ENCODE peak calls at places on chromosomes 12 and 14, in seven cellular contexts. One of them, this sample, is unnamed.

GRCh38 chr12:9134981-9135628 is 19.4 kb upstream of the A2M start:
- DNase-seq in brain microvascular endothelial cell: no peak
- DNase-seq in breast epithelium: no peak
- DNase-seq in psoas muscle: no peak
- DNase-seq in body of pancreas: no peak
- DNase-seq in esophagus squamous epithelium: no peak
- DNase-seq in CD8-positive, alpha-beta T cell: no peak
- DNase-seq in this sample: peak; percentile 59

GRCh38 chr12:42422785-42423184 is 96.8 kb downstream of the PPHLN1 start:
- DNase-seq in brain microvascular endothelial cell: no peak
- DNase-seq in CD8-positive, alpha-beta T cell: no peak
- DNase-seq in body of pancreas: no peak
- DNase-seq in esophagus squamous epithelium: no peak
- DNase-seq in psoas muscle: no peak
- DNase-seq in breast epithelium: no peak
- DNase-seq in this sample: no peak

GRCh38 chr12:102426599-102427541 is 53.5 kb downstream of the IGF1 start:
- DNase-seq in brain microvascular endothelial cell: no peak
- DNase-seq in psoas muscle: no peak
- DNase-seq in body of pancreas: no peak
- DNase-seq in CD8-positive, alpha-beta T cell: no peak
- DNase-seq in esophagus squamous epithelium: no peak
- DNase-seq in breast epithelium: no peak
- DNase-seq in this sample: no peak

GRCh38 chr12:122855985-122856831 is 21.0 kb downstream of the HIP1R start:
- DNase-seq in body of pancreas: no peak
- DNase-seq in CD8-positive, alpha-beta T cell: no peak
- DNase-seq in esophagus squamous epithelium: no peak
- DNase-seq in breast epithelium: no peak
- DNase-seq in brain microvascular endothelial cell: no peak
- DNase-seq in psoas muscle: peak; percentile 48
- DNase-seq in this sample: no peak

GRCh38 chr14:32531942-32532341 is 202.8 kb downstream of the AKAP6 start:
- DNase-seq in esophagus squamous epithelium: no peak
- DNase-seq in body of pancreas: no peak
- DNase-seq in brain microvascular endothelial cell: no peak
- DNase-seq in psoas muscle: no peak
- DNase-seq in breast epithelium: no peak
- DNase-seq in CD8-positive, alpha-beta T cell: no peak
- DNase-seq in this sample: no peak

GRCh38 chr12:2108975-2109671 is 56.3 kb downstream of the CACNA1C start:
- DNase-seq in esophagus squamous epithelium: no peak
- DNase-seq in body of pancreas: no peak
- DNase-seq in psoas muscle: no peak
- DNase-seq in breast epithelium: no peak
- DNase-seq in brain microvascular endothelial cell: no peak
- DNase-seq in CD8-positive, alpha-beta T cell: no peak
- DNase-seq in this sample: no peak

GRCh38 chr14:64938972-64939816 is 3.4 kb downstream of the GPX2 start:
- DNase-seq in brain microvascular endothelial cell: no peak
- DNase-seq in esophagus squamous epithelium: no peak
- DNase-seq in psoas muscle: no peak
- DNase-seq in body of pancreas: no peak
- DNase-seq in breast epithelium: no peak
- DNase-seq in CD8-positive, alpha-beta T cell: no peak
- DNase-seq in this sample: no peak

GRCh38 chr14:64772394-64772950 is 68.2 kb downstream of the PLEKHG3 start:
- DNase-seq in body of pancreas: no peak
- DNase-seq in esophagus squamous epithelium: no peak
- DNase-seq in psoas muscle: no peak
- DNase-seq in CD8-positive, alpha-beta T cell: no peak
- DNase-seq in breast epithelium: no peak
- DNase-seq in brain microvascular endothelial cell: no peak
- DNase-seq in this sample: no peak

GRCh38 chr14:104882325-104882973 is 17.4 kb downstream of the CEP170B start:
- DNase-seq in esophagus squamous epithelium: no peak
- DNase-seq in brain microvascular endothelial cell: no peak
- DNase-seq in body of pancreas: peak; percentile 48
- DNase-seq in CD8-positive, alpha-beta T cell: peak; percentile 22
- DNase-seq in breast epithelium: no peak
- DNase-seq in psoas muscle: peak; percentile 54
- DNase-seq in this sample: peak; percentile 53

GRCh38 chr12:32877670-32878459 is 18.7 kb downstream of the PKP2 start:
- DNase-seq in breast epithelium: no peak
- DNase-seq in esophagus squamous epithelium: no peak
- DNase-seq in body of pancreas: peak; percentile 83
- DNase-seq in brain microvascular endothelial cell: no peak
- DNase-seq in CD8-positive, alpha-beta T cell: no peak
- DNase-seq in psoas muscle: peak; percentile 81
- DNase-seq in this sample: no peak

GRCh38 chr12:60308366-60309000 is 712.7 kb downstream of the SLC16A7 start:
- DNase-seq in esophagus squamous epithelium: no peak
- DNase-seq in brain microvascular endothelial cell: no peak
- DNase-seq in breast epithelium: no peak
- DNase-seq in body of pancreas: no peak
- DNase-seq in CD8-positive, alpha-beta T cell: no peak
- DNase-seq in psoas muscle: no peak
- DNase-seq in this sample: no peak

GRCh38 chr14:20350280-20350679 is 6.8 kb downstream of the PARP2 start:
- DNase-seq in CD8-positive, alpha-beta T cell: no peak
- DNase-seq in esophagus squamous epithelium: no peak
- DNase-seq in breast epithelium: no peak
- DNase-seq in body of pancreas: no peak
- DNase-seq in psoas muscle: no peak
- DNase-seq in brain microvascular endothelial cell: no peak
- DNase-seq in this sample: no peak

GRCh38 chr14:95062946-95063345 is 94.4 kb downstream of the DICER1 start:
- DNase-seq in psoas muscle: no peak
- DNase-seq in breast epithelium: no peak
- DNase-seq in esophagus squamous epithelium: no peak
- DNase-seq in brain microvascular endothelial cell: no peak
- DNase-seq in CD8-positive, alpha-beta T cell: no peak
- DNase-seq in body of pancreas: no peak
- DNase-seq in this sample: no peak

GRCh38 chr14:104573930-104574329 is 5.6 kb upstream of the C14orf180 start:
- DNase-seq in body of pancreas: no peak
- DNase-seq in breast epithelium: no peak
- DNase-seq in CD8-positive, alpha-beta T cell: no peak
- DNase-seq in esophagus squamous epithelium: no peak
- DNase-seq in brain microvascular endothelial cell: no peak
- DNase-seq in psoas muscle: no peak
- DNase-seq in this sample: no peak

GRCh38 chr14:67263499-67264149 is 22.4 kb downstream of the PALS1 start:
- DNase-seq in body of pancreas: no peak
- DNase-seq in breast epithelium: no peak
- DNase-seq in psoas muscle: no peak
- DNase-seq in CD8-positive, alpha-beta T cell: no peak
- DNase-seq in esophagus squamous epithelium: no peak
- DNase-seq in brain microvascular endothelial cell: peak; percentile 57
- DNase-seq in this sample: no peak

GRCh38 chr14:28952707-28953106 is 186.1 kb downstream of the FOXG1 start:
- DNase-seq in psoas muscle: no peak
- DNase-seq in CD8-positive, alpha-beta T cell: no peak
- DNase-seq in breast epithelium: no peak
- DNase-seq in esophagus squamous epithelium: no peak
- DNase-seq in body of pancreas: no peak
- DNase-seq in brain microvascular endothelial cell: no peak
- DNase-seq in this sample: no peak

GRCh38 chr12:50676761-50677160 is 87.1 kb upstream of the ATF1 start:
- DNase-seq in brain microvascular endothelial cell: no peak
- DNase-seq in psoas muscle: no peak
- DNase-seq in breast epithelium: no peak
- DNase-seq in esophagus squamous epithelium: no peak
- DNase-seq in body of pancreas: no peak
- DNase-seq in CD8-positive, alpha-beta T cell: no peak
- DNase-seq in this sample: peak; percentile 14

GRCh38 chr14:26930576-26930975 is 332.7 kb upstream of the NOVA1 start:
- DNase-seq in CD8-positive, alpha-beta T cell: no peak
- DNase-seq in psoas muscle: no peak
- DNase-seq in body of pancreas: no peak
- DNase-seq in breast epithelium: no peak
- DNase-seq in brain microvascular endothelial cell: no peak
- DNase-seq in esophagus squamous epithelium: no peak
- DNase-seq in this sample: no peak

GRCh38 chr14:81525129-81525528 is 8.5 kb downstream of the SEL1L start:
- DNase-seq in psoas muscle: no peak
- DNase-seq in brain microvascular endothelial cell: no peak
- DNase-seq in CD8-positive, alpha-beta T cell: no peak
- DNase-seq in body of pancreas: no peak
- DNase-seq in breast epithelium: no peak
- DNase-seq in esophagus squamous epithelium: no peak
- DNase-seq in this sample: no peak

GRCh38 chr12:77204055-77204454 is 138.7 kb upstream of the E2F7 start:
- DNase-seq in body of pancreas: no peak
- DNase-seq in breast epithelium: no peak
- DNase-seq in CD8-positive, alpha-beta T cell: no peak
- DNase-seq in psoas muscle: no peak
- DNase-seq in esophagus squamous epithelium: no peak
- DNase-seq in brain microvascular endothelial cell: peak; percentile 18
- DNase-seq in this sample: peak; percentile 24

GRCh38 chr14:21267886-21268611 is 1.2 kb downstream of the HNRNPC start:
- DNase-seq in esophagus squamous epithelium: no peak
- DNase-seq in CD8-positive, alpha-beta T cell: no peak
- DNase-seq in breast epithelium: no peak
- DNase-seq in psoas muscle: no peak
- DNase-seq in body of pancreas: peak; percentile 27
- DNase-seq in brain microvascular endothelial cell: no peak
- DNase-seq in this sample: no peak

GRCh38 chr12:22974865-22975264 is 349.9 kb downstream of the ETNK1 start:
- DNase-seq in CD8-positive, alpha-beta T cell: no peak
- DNase-seq in psoas muscle: no peak
- DNase-seq in breast epithelium: no peak
- DNase-seq in esophagus squamous epithelium: no peak
- DNase-seq in brain microvascular endothelial cell: peak; percentile 81
- DNase-seq in body of pancreas: no peak
- DNase-seq in this sample: peak; percentile 14

GRCh38 chr14:76775695-76776305 is 14.5 kb downstream of the VASH1 start:
- DNase-seq in CD8-positive, alpha-beta T cell: no peak
- DNase-seq in esophagus squamous epithelium: no peak
- DNase-seq in body of pancreas: no peak
- DNase-seq in breast epithelium: no peak
- DNase-seq in psoas muscle: no peak
- DNase-seq in brain microvascular endothelial cell: no peak
- DNase-seq in this sample: no peak

GRCh38 chr14:72610096-72610830 is 283.6 kb downstream of the DPF3 start:
- DNase-seq in CD8-positive, alpha-beta T cell: no peak
- DNase-seq in body of pancreas: no peak
- DNase-seq in breast epithelium: no peak
- DNase-seq in esophagus squamous epithelium: no peak
- DNase-seq in brain microvascular endothelial cell: no peak
- DNase-seq in psoas muscle: no peak
- DNase-seq in this sample: no peak

GRCh38 chr14:80787876-80788275 is 153.7 kb downstream of the CEP128 start:
- DNase-seq in body of pancreas: no peak
- DNase-seq in esophagus squamous epithelium: no peak
- DNase-seq in CD8-positive, alpha-beta T cell: no peak
- DNase-seq in brain microvascular endothelial cell: no peak
- DNase-seq in breast epithelium: no peak
- DNase-seq in psoas muscle: no peak
- DNase-seq in this sample: no peak

GRCh38 chr12:109253913-109254544 is 55.1 kb downstream of the FOXN4 start:
- DNase-seq in esophagus squamous epithelium: no peak
- DNase-seq in brain microvascular endothelial cell: no peak
- DNase-seq in CD8-positive, alpha-beta T cell: no peak
- DNase-seq in psoas muscle: no peak
- DNase-seq in body of pancreas: no peak
- DNase-seq in breast epithelium: no peak
- DNase-seq in this sample: no peak
- H3K36me3 ChIP-seq in esophagus squamous epithelium: peaks cover 99% of the 10 kb centered on the region
- H3K36me3 ChIP-seq in brain microvascular endothelial cell: no peaks in the 10 kb centered on the region
- H3K36me3 ChIP-seq in CD8-positive, alpha-beta T cell: peaks cover 5% of the 10 kb centered on the region
- H3K36me3 ChIP-seq in psoas muscle: peaks cover 99% of the 10 kb centered on the region
- H3K36me3 ChIP-seq in body of pancreas: no peaks in the 10 kb centered on the region
- H3K36me3 ChIP-seq in breast epithelium: peaks cover 4% of the 10 kb centered on the region
- H3K36me3 ChIP-seq in this sample: no peaks in the 10 kb centered on the region

DNA sequence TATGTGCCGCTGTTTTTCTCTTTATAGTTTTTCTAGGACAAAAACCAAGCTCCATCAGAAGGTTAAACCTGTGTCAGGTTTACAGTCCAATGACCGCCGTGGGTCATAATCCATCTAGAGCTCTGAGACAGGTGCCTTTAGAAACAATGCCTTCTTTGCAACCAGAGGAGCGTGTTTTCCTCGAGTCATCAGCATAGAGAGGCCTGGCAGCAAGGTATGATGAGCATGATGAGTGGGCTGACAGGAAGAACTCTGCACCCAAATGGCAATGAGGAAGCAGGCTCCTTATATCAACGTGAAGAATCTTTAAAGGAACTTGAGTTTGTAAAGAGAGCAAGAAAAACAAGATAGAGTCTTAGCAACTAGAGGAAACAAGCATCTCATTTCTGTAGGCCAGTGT is 60.5 kb upstream of the NUDT4 start:
- DNase-seq in psoas muscle: no peak
- DNase-seq in CD8-positive, alpha-beta T cell: no peak
- DNase-seq in esophagus squamous epithelium: no peak
- DNase-seq in body of pancreas: no peak
- DNase-seq in brain microvascular endothelial cell: no peak
- DNase-seq in breast epithelium: no peak
- DNase-seq in this sample: no peak
- H3K36me3 ChIP-seq in psoas muscle: no peaks in the 10 kb centered on the region
- H3K36me3 ChIP-seq in CD8-positive, alpha-beta T cell: no peaks in the 10 kb centered on the region
- H3K36me3 ChIP-seq in esophagus squamous epithelium: no peaks in the 10 kb centered on the region
- H3K36me3 ChIP-seq in body of pancreas: no peaks in the 10 kb centered on the region
- H3K36me3 ChIP-seq in brain microvascular endothelial cell: no peaks in the 10 kb centered on the region
- H3K36me3 ChIP-seq in breast epithelium: no peaks in the 10 kb centered on the region
- H3K36me3 ChIP-seq in this sample: no peaks in the 10 kb centered on the region

DNA sequence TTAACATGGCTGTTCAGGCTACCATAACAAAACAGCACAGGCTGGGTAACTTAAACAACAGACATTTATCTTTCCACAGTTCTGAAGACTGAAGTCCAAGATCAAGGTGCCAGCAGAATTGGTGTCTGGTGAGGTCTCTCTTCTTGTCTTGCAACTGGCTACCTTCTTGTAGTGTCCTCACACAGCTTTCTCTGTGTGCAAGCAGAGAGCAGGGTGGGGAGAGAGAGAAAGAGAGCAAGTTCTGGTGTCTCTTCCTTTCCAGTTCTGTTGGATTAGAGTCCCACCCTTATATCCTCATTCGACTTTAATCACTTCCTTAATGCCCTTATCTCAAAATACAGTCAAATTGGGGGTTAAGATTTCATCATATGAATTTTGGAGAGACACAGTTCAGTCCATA is 40.8 kb downstream of the DYRK2 start:
- DNase-seq in body of pancreas: no peak
- DNase-seq in brain microvascular endothelial cell: no peak
- DNase-seq in breast epithelium: no peak
- DNase-seq in psoas muscle: no peak
- DNase-seq in CD8-positive, alpha-beta T cell: no peak
- DNase-seq in esophagus squamous epithelium: no peak
- DNase-seq in this sample: no peak
- H3K36me3 ChIP-seq in body of pancreas: no peaks in the 10 kb centered on the region
- H3K36me3 ChIP-seq in brain microvascular endothelial cell: no peaks in the 10 kb centered on the region
- H3K36me3 ChIP-seq in breast epithelium: no peaks in the 10 kb centered on the region
- H3K36me3 ChIP-seq in psoas muscle: no peaks in the 10 kb centered on the region
- H3K36me3 ChIP-seq in CD8-positive, alpha-beta T cell: no peaks in the 10 kb centered on the region
- H3K36me3 ChIP-seq in esophagus squamous epithelium: no peaks in the 10 kb centered on the region
- H3K36me3 ChIP-seq in this sample: no peaks in the 10 kb centered on the region

DNA sequence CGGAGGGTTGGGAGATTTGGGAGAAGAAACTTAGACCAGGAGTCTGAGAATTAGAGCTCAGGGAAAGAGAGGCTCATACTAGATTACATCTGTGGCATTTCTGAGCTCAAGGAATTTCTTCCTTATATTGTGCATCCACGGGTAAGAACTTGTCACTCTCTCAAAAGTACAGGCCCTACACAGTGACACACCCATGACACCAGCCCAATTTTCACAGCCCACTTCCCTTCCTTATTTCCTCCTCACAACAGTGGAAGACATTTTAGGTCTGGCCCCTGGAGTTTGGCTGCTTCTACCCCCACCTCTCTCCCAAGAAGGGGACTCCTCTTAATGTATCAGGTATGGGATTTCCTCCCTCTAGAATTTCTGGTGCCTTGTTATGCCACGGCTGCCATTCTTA is 9.2 kb upstream of the ZNF385A start:
- DNase-seq in body of pancreas: no peak
- DNase-seq in breast epithelium: no peak
- DNase-seq in esophagus squamous epithelium: no peak
- DNase-seq in psoas muscle: no peak
- DNase-seq in CD8-positive, alpha-beta T cell: no peak
- DNase-seq in brain microvascular endothelial cell: no peak
- DNase-seq in this sample: no peak
- H3K36me3 ChIP-seq in body of pancreas: no peaks in the 10 kb centered on the region
- H3K36me3 ChIP-seq in breast epithelium: no peaks in the 10 kb centered on the region
- H3K36me3 ChIP-seq in esophagus squamous epithelium: peaks cover 50% of the 10 kb centered on the region
- H3K36me3 ChIP-seq in psoas muscle: peaks cover 46% of the 10 kb centered on the region
- H3K36me3 ChIP-seq in CD8-positive, alpha-beta T cell: peaks cover 35% of the 10 kb centered on the region
- H3K36me3 ChIP-seq in brain microvascular endothelial cell: peaks cover 48% of the 10 kb centered on the region
- H3K36me3 ChIP-seq in this sample: peaks cover 31% of the 10 kb centered on the region